ENCODE peak calls at places on chromosome 1, in four cellular contexts. I is BJ, W is kidney glomerular epithelial cell, D is right atrium auricular region. C is an unnamed sample.

GRCh38 chr1:2875677-2876531 is 74.4 kb upstream of the TTC34 start:
- DNase-seq in I (no peak), D (no peak), W (no peak), C (no peak)

GRCh38 chr1:197269053-197269452 is 1.0 kb downstream of the CRB1 start:
- DNase-seq in D (no peak), W (no peak), I (no peak), C (no peak)

GRCh38 chr1:111517464-111518225 is 14.2 kb upstream of the ADORA3 start:
- DNase-seq in I (no peak), W (no peak), D (no peak), C (no peak)

GRCh38 chr1:15848929-15849774 is 1.6 kb downstream of the SPEN start:
- DNase-seq in D (peak; percentile 90), I (peak; percentile 45), W (peak; percentile 82), C (peak; percentile 56)

GRCh38 chr1:235649722-235650163 is at the start of gene GNG4:
- DNase-seq in I (no peak), D (peak; percentile 5), W (no peak), C (no peak)

GRCh38 chr1:169160845-169161511 is 54.5 kb downstream of the ATP1B1 start:
- DNase-seq in I (no peak), D (no peak), W (no peak), C (no peak)

GRCh38 chr1:172970186-172970585 is 80.6 kb downstream of the TNFSF18 start:
- DNase-seq in W (peak; percentile 73), D (no peak), I (no peak), C (no peak)

GRCh38 chr1:10514490-10515235 is 39.9 kb downstream of the PEX14 start:
- DNase-seq in W (peak; percentile 51), D (no peak), I (no peak), C (no peak)

GRCh38 chr1:156652131-156652991 is 10.4 kb downstream of the BCAN start:
- DNase-seq in W (peak; percentile 10), D (no peak), I (no peak), C (no peak)

GRCh38 chr1:208167229-208167869 is 76.8 kb downstream of the PLXNA2 start:
- DNase-seq in D (no peak), I (no peak), W (no peak), C (no peak)

GRCh38 chr1:86105533-86105866 is 51.1 kb downstream of the COL24A1 start:
- DNase-seq in I (no peak), D (no peak), W (no peak), C (no peak)

GRCh38 chr1:48043524-48043923 is 46.3 kb upstream of the TRABD2B start:
- DNase-seq in D (no peak), W (no peak), I (no peak), C (no peak)

GRCh38 chr1:40951943-40952743 is 27.4 kb upstream of the CTPS1 start:
- DNase-seq in I (no peak), D (peak; percentile 69), W (peak; percentile 37), C (no peak)

GRCh38 chr1:88300864-88301263 is 383.2 kb upstream of the PKN2 start:
- DNase-seq in D (no peak), W (no peak), I (no peak), C (no peak)

GRCh38 chr1:40389871-40390560 is 16.5 kb downstream of the SMAP2 start:
- DNase-seq in D (no peak), W (no peak), I (no peak), C (peak; percentile 97)

GRCh38 chr1:110210604-110211502 is 739 bp downstream of the KCNC4 start:
- DNase-seq in D (peak; percentile 61), I (no peak), W (no peak), C (no peak)

GRCh38 chr1:157278383-157279156 is 140.4 kb upstream of the ETV3 start:
- DNase-seq in I (no peak), W (no peak), D (no peak), C (no peak)

GRCh38 chr1:184437306-184437705 is 50.5 kb downstream of the C1orf21 start:
- DNase-seq in I (no peak), D (no peak), W (no peak), C (no peak)

C was measured in GM04503.